ENCODE peak calls at places on chromosomes 12 and 14, in eight cellular contexts. M is sciatic nerve, I is anterior cingulate cortex, P is fibroblast of mammary gland, V is fibroblast of lung, K is lung, R is AG10803, A is heart right ventricle. N is an unnamed sample.

GRCh38 chr12:125453751-125454150 is 388.5 kb downstream of the AACS start:
- DNase-seq in V (no peak), R (no peak), I (peak; percentile 74), P (no peak), A (no peak), K (no peak), M (no peak), N (no peak)

GRCh38 chr12:127363392-127363791 is 903.6 kb upstream of the TMEM132C start:
- DNase-seq in P (peak; percentile 35), K (no peak), R (no peak), V (no peak), I (no peak), A (no peak), M (no peak), N (no peak)

GRCh38 chr14:90514015-90514398 is 117.2 kb downstream of the CALM1 start:
- DNase-seq in A (no peak), R (no peak), V (no peak), I (no peak), M (no peak), P (no peak), K (no peak), N (no peak)

GRCh38 chr14:101595887-101596721 is 34.8 kb downstream of the DIO3 start:
- DNase-seq in V (no peak), K (no peak), M (no peak), I (no peak), A (no peak), P (no peak), R (no peak), N (peak; percentile 12)

GRCh38 chr14:32258574-32258973 is 55.5 kb upstream of the RNU6-8 start:
- DNase-seq in K (no peak), R (peak; percentile 16), A (no peak), I (no peak), M (no peak), P (peak; percentile 17), V (no peak), N (no peak)

GRCh38 chr12:55901881-55902490 is 25.7 kb downstream of the PYM1 start:
- DNase-seq in I (no peak), A (no peak), K (no peak), P (no peak), M (no peak), R (no peak), V (no peak), N (no peak)

GRCh38 chr14:33611405-33612183 is 339.3 kb downstream of the EGLN3 start:
- DNase-seq in R (peak; percentile 24), M (no peak), I (no peak), P (peak; percentile 35), K (no peak), V (peak; percentile 64), A (no peak), N (no peak)

GRCh38 chr12:52319097-52319496 is 2.1 kb downstream of the KRT83 start:
- DNase-seq in I (no peak), K (no peak), P (no peak), M (no peak), V (no peak), R (no peak), A (no peak), N (no peak)

N was measured in colonic mucosa.